ENCODE peak calls at places on chromosomes 2 and 18, in six cellular contexts. I is GM12878, Q is transverse colon, B is esophagus muscularis mucosa, U is stomach, P is K562. M is an unnamed sample.

GRCh38 chr2:55842009-55842408 is 81.6 kb downstream of the EFEMP1 start:
- DNase-seq in I (no peak), U (no peak), B (no peak), Q (no peak), P (no peak), M (no peak)

GRCh38 chr2:218863021-218863520 is 3.5 kb downstream of the WNT6 start:
- DNase-seq in I (no peak), U (no peak), B (no peak), P (no peak), Q (no peak), M (no peak)

GRCh38 chr2:42801388-42801787 is 9.0 kb upstream of the HAAO start:
- DNase-seq in B (no peak), Q (no peak), U (no peak), I (no peak), P (no peak), M (no peak)

GRCh38 chr2:29006092-29006985 is 25.2 kb downstream of the TOGARAM2 start:
- DNase-seq in U (no peak), B (no peak), Q (no peak), P (peak; percentile 29), I (no peak), M (no peak)

GRCh38 chr2:212249451-212249850 is 289.2 kb downstream of the ERBB4 start:
- DNase-seq in I (no peak), B (no peak), U (no peak), Q (no peak), P (no peak), M (no peak)

GRCh38 chr18:76420888-76421287 is 74.2 kb downstream of the ZNF516 start:
- DNase-seq in U (no peak), I (no peak), P (no peak), B (no peak), Q (no peak), M (no peak)

GRCh38 chr18:24878289-24878688 is 417.9 kb downstream of the HRH4 start:
- DNase-seq in Q (no peak), U (no peak), B (no peak), P (no peak), I (no peak), M (no peak)

GRCh38 chr2:26462511-26463251 is 15.2 kb downstream of the OTOF start:
- DNase-seq in P (peak; percentile 74), B (no peak), I (no peak), U (peak; percentile 56), Q (peak; percentile 14), M (no peak)

GRCh38 chr18:78925557-78926242 is 53.9 kb upstream of the SALL3 start:
- DNase-seq in I (no peak), Q (no peak), P (no peak), U (peak; percentile 9), B (no peak), M (no peak)

GRCh38 chr2:120762341-120763061 is 26.8 kb downstream of the GLI2 start:
- DNase-seq in B (no peak), Q (no peak), P (no peak), U (no peak), I (no peak), M (no peak)

GRCh38 chr18:79945118-79946042 is 6.1 kb downstream of the SLC66A2 start:
- DNase-seq in I (no peak), B (no peak), P (no peak), Q (peak; percentile 9), U (peak; percentile 20), M (no peak)

GRCh38 chr2:236045264-236046235 is 122.6 kb downstream of the GBX2 start:
- DNase-seq in B (no peak), Q (no peak), I (no peak), U (no peak), P (no peak), M (no peak)

GRCh38 chr2:236055471-236055870 is 112.7 kb downstream of the GBX2 start:
- DNase-seq in I (no peak), Q (no peak), P (no peak), B (no peak), U (no peak), M (no peak)

GRCh38 chr2:176682278-176682677 is 413.0 kb downstream of the MTX2 start:
- DNase-seq in Q (no peak), U (no peak), I (no peak), P (no peak), B (no peak), M (no peak)

GRCh38 chr2:80489718-80490117 is 185.2 kb upstream of the LRRTM1 start:
- DNase-seq in Q (no peak), I (no peak), U (no peak), B (no peak), P (no peak), M (no peak)

GRCh38 chr2:62506421-62506750 is 391 bp upstream of the TMEM17 start:
- DNase-seq in P (no peak), Q (no peak), U (no peak), I (peak; percentile 15), B (no peak), M (no peak)

GRCh38 chr18:392926-393325 is 107.6 kb downstream of the COLEC12 start:
- DNase-seq in P (no peak), U (no peak), I (no peak), B (no peak), Q (no peak), M (no peak)

GRCh38 chr2:65429799-65430514 is 2.4 kb downstream of the SPRED2 start:
- DNase-seq in U (peak; percentile 42), B (no peak), I (no peak), P (no peak), Q (peak; percentile 57), M (no peak)

GRCh38 chr2:65427536-65427935 is 4.9 kb downstream of the SPRED2 start:
- DNase-seq in Q (no peak), U (no peak), B (no peak), P (no peak), I (no peak), M (no peak)

GRCh38 chr2:65432227-65433190 is at the start of gene SPRED2:
- DNase-seq in Q (peak; percentile 91), P (peak; percentile 80), I (no peak), U (peak; percentile 90), B (peak; percentile 98), M (peak; percentile 53)

GRCh38 chr2:65431417-65432226 is 777 bp downstream of the SPRED2 start:
- DNase-seq in U (peak; percentile 37), I (no peak), P (peak; percentile 41), B (no peak), Q (peak; percentile 48), M (no peak)

GRCh38 chr2:65430515-65431416 is 1.6 kb downstream of the SPRED2 start:
- DNase-seq in U (peak; percentile 62), I (no peak), P (peak; percentile 44), Q (peak; percentile 68), B (no peak), M (no peak)
- TF ChIP-seq POLR2A in U (no peak), I (peak; percentile 53), P (peak; percentile 23), Q (peak; percentile 64), B (no peak), M (no peak)

GRCh38 chr2:71385008-71385407 is 53.4 kb downstream of the ZNF638 start:
- DNase-seq in P (no peak), I (no peak), U (no peak), Q (no peak), B (no peak), M (no peak)
- TF ChIP-seq POLR2AphosphoS5 in P (no peak), I (no peak), U (no peak), Q (peak; percentile 13), B (no peak), M (no peak)

GRCh38 chr18:32478317-32478716 is 7.6 kb upstream of the GAREM1 start:
- DNase-seq in B (no peak), Q (no peak), U (no peak), I (no peak), P (no peak), M (no peak)

GRCh38 chr18:32483002-32483401 is 12.3 kb upstream of the GAREM1 start:
- DNase-seq in I (no peak), P (no peak), U (no peak), B (no peak), Q (no peak), M (no peak)

GRCh38 chr18:32480581-32480980 is 9.9 kb upstream of the GAREM1 start:
- DNase-seq in U (no peak), P (no peak), Q (no peak), I (no peak), B (no peak), M (no peak)

GRCh38 chr18:32478818-32479217 is 8.1 kb upstream of the GAREM1 start:
- DNase-seq in Q (no peak), P (no peak), B (no peak), U (no peak), I (no peak), M (no peak)

DNA sequence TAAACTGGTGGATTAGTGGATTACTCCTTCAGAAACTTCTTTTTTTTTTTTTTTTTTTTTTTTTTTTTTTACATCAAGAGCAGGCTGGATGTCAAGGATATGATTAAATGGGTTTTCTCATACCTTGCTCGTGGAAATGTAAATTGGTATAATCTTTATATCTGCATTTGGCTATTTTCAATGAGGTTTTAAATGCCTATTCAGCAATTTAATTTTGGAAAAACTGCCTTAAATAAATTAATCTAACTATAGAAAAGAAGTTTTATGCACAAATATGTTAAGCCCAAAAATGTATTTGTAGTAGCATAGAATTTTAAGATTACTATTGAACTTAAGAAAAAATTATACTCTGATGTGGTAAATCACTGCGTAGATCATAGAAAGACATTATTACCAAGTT is 11.4 kb upstream of the GAREM1 start:
- DNase-seq in P (no peak), I (no peak), B (no peak), Q (no peak), U (no peak), M (no peak)
- TF ChIP-seq POLR2A in P (no peak), I (no peak), B (no peak), Q (no peak), U (no peak), M (no peak)

GRCh38 chr2:9477914-9478313 is 3.6 kb downstream of the IAH1 start:
- DNase-seq in U (no peak), B (no peak), P (no peak), Q (no peak), I (no peak), M (no peak)

GRCh38 chr2:9473985-9474360 is 378 bp upstream of the IAH1 start:
- DNase-seq in P (no peak), U (peak; percentile 51), I (no peak), Q (peak; percentile 70), B (no peak), M (peak; percentile 52)

GRCh38 chr2:9471212-9471611 is 3.1 kb upstream of the IAH1 start:
- DNase-seq in Q (no peak), U (no peak), I (no peak), B (no peak), P (no peak), M (no peak)

GRCh38 chr2:9473308-9473984 is 905 bp upstream of the IAH1 start:
- DNase-seq in P (no peak), Q (peak; percentile 46), U (peak; percentile 52), B (no peak), I (no peak), M (no peak)

DNA sequence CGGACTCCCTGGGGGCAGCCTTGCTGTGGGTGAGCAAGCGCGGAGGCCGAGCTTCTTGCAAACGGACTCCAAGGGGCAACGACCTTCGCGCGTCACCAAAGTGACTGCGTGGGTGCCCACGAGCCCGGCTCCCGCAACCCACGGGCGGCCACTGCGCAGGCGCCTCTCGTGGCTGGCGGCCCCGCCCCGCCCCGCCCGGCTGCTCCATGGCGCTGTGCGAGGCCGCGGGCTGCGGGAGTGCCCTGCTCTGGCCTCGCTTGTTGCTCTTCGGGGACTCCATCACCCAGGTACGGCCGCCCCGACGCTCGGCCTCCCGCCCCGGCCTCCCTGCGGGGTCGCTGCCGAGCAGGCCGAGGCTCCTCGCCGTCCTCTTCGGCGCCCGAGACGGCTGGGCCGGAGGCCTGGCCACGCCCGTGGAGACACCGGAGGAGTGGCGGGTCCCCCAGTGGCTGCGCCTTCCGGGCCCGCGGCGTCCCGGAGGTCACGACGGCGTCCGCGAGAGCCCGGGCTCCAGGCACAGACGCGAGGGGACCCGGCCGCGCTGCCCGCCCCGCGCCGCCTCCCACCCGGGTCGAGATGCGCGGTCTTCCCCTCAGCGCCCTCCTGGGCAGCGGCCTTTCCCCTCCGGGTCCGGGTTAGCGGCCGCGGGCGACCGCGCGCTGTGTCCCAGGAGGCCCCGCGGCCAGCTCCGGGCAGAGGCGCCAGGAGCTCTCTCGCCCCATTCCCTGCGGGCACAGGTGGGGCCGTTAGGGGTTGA is at the start of gene IAH1:
- DNase-seq in U (peak; percentile 63), I (no peak), P (no peak), B (no peak), Q (peak; percentile 71), M (peak; percentile 64)
- TF ChIP-seq POLR2AphosphoS5 in U (peak; percentile 16), I (peak; percentile 46), P (no peak), B (peak; percentile 5), Q (no peak), M (no peak)